ENCODE peak calls at places on chromosomes 5 and 9, in five cellular contexts. N, W, C, U and H are unnamed samples.

GRCh38 chr5:67095346-67095871 is 101.2 kb downstream of the CD180 start:
- DNase-seq in N (peak), W (peak), C (peak), U (no peak), H (peak)

GRCh38 chr5:1134478-1134877 is 22.6 kb upstream of the SLC12A7 start:
- DNase-seq in N (no peak), W (peak), C (no peak), U (peak), H (no peak)

GRCh38 chr5:11853140-11853539 is 51.1 kb downstream of the CTNND2 start:
- DNase-seq in N (no peak), W (no peak), C (no peak), U (no peak), H (no peak)

GRCh38 chr9:89577363-89577762 is 27.4 kb upstream of the GADD45G start:
- DNase-seq in N (no peak), W (no peak), C (no peak), U (no peak), H (no peak)

GRCh38 chr5:36575367-36575781 is 31.0 kb upstream of the SLC1A3 start:
- DNase-seq in N (no peak), W (no peak), C (no peak), U (no peak), H (no peak)

GRCh38 chr5:114449836-114450515 is 88.1 kb downstream of the KCNN2 start:
- DNase-seq in N (peak), W (peak), C (peak), U (peak), H (peak)

GRCh38 chr9:108053555-108054061 is 564.0 kb upstream of the KLF4 start:
- DNase-seq in N (peak), W (no peak), C (no peak), U (peak), H (peak)

GRCh38 chr5:173720341-173721258 is 104.2 kb upstream of the BOD1 start:
- DNase-seq in N (no peak), W (no peak), C (no peak), U (no peak), H (no peak)

GRCh38 chr5:603081-603998 is 8.8 kb upstream of the CEP72 start:
- DNase-seq in N (no peak), W (no peak), C (no peak), U (no peak), H (no peak)

GRCh38 chr5:4700082-4700481 is 440.0 kb upstream of the ADAMTS16 start:
- DNase-seq in N (no peak), W (peak), C (peak), U (peak), H (no peak)

GRCh38 chr5:60649288-60649917 is 50.6 kb downstream of the DEPDC1B start:
- DNase-seq in N (no peak), W (peak), C (peak), U (no peak), H (no peak)

GRCh38 chr9:78365979-78366697 is 69.2 kb downstream of the PSAT1 start:
- DNase-seq in N (no peak), W (no peak), C (peak), U (no peak), H (no peak)
- TF ChIP-seq CTCF in N (peak), W (peak), C (peak), U (peak), H (no peak)

DNA sequence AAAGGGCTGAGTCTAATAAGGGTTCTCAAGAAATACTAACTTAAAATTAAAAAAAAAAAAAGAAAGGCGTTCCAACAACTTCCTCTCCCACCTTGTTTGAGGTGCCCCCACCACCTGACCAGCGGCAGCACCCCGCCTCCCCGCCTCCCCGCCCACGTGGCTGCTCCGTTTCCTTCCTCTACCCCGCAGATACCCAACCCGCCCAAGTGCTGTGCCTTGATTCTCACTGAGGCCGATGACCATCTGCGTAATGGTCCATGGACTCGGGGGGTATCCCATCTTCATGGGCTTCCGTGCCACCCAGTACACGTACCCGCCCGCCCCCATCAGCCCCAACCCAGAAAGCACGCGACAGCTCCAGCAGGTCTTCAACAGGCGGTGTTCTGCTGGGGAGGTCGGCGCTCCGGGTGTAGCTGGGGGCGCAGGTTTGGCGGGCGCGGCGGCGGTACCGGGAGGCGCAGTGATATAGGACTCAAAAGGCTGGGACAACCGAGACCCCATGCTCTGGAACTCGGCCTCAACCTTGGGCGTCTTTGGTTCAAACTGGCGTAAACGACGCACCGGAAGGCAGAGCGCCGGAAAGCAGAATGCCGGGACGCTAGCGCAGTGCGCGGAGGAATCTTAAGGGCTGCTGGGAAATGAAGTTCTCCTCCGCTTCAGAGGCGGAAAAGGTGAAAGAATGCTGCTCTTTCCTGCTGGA is at the start of gene DMAC1:
- DNase-seq in N (peak), W (peak), C (peak), U (peak), H (peak)
- TF ChIP-seq POLR2A in N (peak), W (peak), C (peak), U (peak), H (peak)

GRCh38 chr5:73291873-73292272 is 118.9 kb downstream of the TMEM174 start:
- DNase-seq in N (no peak), W (no peak), C (no peak), U (no peak), H (no peak)

GRCh38 chr5:73288803-73289720 is 116.1 kb downstream of the TMEM174 start:
- DNase-seq in N (no peak), W (no peak), C (no peak), U (no peak), H (no peak)

GRCh38 chr5:73286891-73287290 is 113.9 kb downstream of the TMEM174 start:
- DNase-seq in N (no peak), W (no peak), C (no peak), U (no peak), H (no peak)

GRCh38 chr5:73292816-73293459 is 119.9 kb downstream of the TMEM174 start:
- DNase-seq in N (no peak), W (no peak), C (no peak), U (no peak), H (no peak)

GRCh38 chr5:73290242-73290641 is 117.2 kb downstream of the TMEM174 start:
- DNase-seq in N (no peak), W (no peak), C (no peak), U (no peak), H (no peak)
- TF ChIP-seq CTCF in N (no peak), W (no peak), C (no peak), U (no peak), H (no peak)

GRCh38 chr5:148091991-148092964 is 28.5 kb downstream of the SPINK5 start:
- DNase-seq in N (no peak), W (no peak), C (no peak), U (no peak), H (no peak)

GRCh38 chr5:148085934-148086333 is 22.2 kb downstream of the SPINK5 start:
- DNase-seq in N (no peak), W (no peak), C (no peak), U (no peak), H (no peak)

GRCh38 chr5:148090780-148091221 is 27.0 kb downstream of the SPINK5 start:
- DNase-seq in N (no peak), W (no peak), C (no peak), U (no peak), H (no peak)

GRCh38 chr5:148094336-148094735 is 30.6 kb downstream of the SPINK5 start:
- DNase-seq in N (no peak), W (no peak), C (no peak), U (no peak), H (no peak)

GRCh38 chr5:148090200-148090599 is 26.4 kb downstream of the SPINK5 start:
- DNase-seq in N (no peak), W (no peak), C (no peak), U (no peak), H (no peak)
- TF ChIP-seq POLR2A in N (no peak), W (no peak), C (no peak), U (no peak), H (no peak)

GRCh38 chr9:96062854-96063253 is 187.4 kb downstream of the ERCC6L2 start:
- DNase-seq in N (no peak), W (peak), C (no peak), U (no peak), H (no peak)

GRCh38 chr9:96058218-96058617 is 182.7 kb downstream of the ERCC6L2 start:
- DNase-seq in N (no peak), W (no peak), C (no peak), U (no peak), H (no peak)

GRCh38 chr9:96062051-96062450 is 186.6 kb downstream of the ERCC6L2 start:
- DNase-seq in N (no peak), W (no peak), C (no peak), U (no peak), H (no peak)

GRCh38 chr9:96064838-96065481 is 189.5 kb downstream of the ERCC6L2 start:
- DNase-seq in N (no peak), W (no peak), C (no peak), U (no peak), H (no peak)

DNA sequence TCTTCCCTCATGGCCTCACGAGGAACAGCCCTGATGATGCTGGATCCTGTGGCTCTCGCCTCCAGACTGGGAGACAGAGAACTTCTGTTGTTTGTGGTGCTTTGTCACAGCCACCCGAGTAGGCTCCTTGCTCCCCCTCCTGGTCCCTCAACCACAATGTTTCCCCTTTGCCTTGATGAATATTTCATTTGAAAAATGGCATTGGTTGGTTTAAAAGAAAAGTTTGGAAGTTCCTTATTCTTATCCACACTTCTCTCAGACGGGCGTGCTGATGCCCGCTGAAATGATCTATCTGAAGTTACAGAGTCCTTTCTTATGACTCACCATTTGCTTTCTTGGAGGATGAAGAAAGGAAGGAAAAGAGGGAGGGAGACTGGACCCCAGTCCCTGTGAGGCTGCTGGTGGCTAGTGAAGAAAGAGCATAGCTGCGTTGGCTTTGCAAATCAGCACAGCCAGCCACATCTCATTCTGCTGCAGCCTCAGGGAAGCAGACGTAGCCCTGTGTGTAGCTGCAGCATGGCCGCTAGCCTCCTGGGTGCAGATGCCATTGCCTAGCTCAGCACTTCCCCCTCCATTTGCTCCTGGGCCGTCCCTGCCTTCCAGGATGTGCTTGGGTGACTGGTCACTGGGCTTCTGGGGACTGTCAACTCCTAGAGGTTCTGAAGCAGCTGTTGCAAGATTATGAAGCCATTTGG is 185.9 kb downstream of the ERCC6L2 start:
- DNase-seq in N (no peak), W (peak), C (peak), U (peak), H (no peak)
- TF ChIP-seq CTCF in N (peak), W (peak), C (peak), U (peak), H (no peak)

GRCh38 chr9:132384376-132384775 is 22.3 kb downstream of the TTF1 start:
- DNase-seq in N (no peak), W (no peak), C (no peak), U (no peak), H (no peak)

GRCh38 chr9:132383462-132383883 is 23.2 kb downstream of the TTF1 start:
- DNase-seq in N (peak), W (no peak), C (no peak), U (no peak), H (no peak)

DNA sequence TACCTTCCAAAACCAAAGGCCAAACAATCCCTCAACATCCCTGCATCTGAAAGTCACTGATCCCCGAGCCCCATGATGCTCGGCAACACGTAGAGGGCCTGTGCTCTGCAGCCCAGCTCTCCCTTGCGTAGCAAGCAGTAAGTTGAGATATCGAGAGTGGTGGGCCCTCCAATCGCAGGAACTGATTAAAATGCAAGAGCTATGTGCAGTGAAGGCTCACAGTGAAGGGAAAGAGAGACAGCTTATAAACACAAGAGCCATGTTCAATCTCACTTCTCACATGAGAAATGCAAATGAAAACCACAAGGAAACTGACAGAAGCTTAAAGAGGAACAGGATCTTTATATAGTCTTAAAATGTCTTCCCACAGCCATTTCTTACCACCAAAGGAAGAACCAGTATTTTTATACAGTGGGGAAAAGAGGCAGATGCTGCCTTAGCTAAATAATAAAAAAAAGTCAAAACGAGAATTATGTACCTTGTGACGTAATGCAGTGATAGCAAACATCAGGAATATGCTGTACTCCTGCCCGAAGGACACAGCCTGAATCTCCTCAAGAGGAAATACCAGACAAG is 24.6 kb downstream of the TTF1 start:
- DNase-seq in N (no peak), W (no peak), C (no peak), U (peak), H (no peak)
- TF ChIP-seq POLR2A in N (no peak), W (no peak), C (no peak), U (no peak), H (no peak)

GRCh38 chr9:23322392-23322791 is 503.6 kb downstream of the ELAVL2 start:
- DNase-seq in N (no peak), W (no peak), C (no peak), U (no peak), H (no peak)
- TF ChIP-seq CTCF in N (no peak), W (no peak), C (no peak), U (peak), H (no peak)

DNA sequence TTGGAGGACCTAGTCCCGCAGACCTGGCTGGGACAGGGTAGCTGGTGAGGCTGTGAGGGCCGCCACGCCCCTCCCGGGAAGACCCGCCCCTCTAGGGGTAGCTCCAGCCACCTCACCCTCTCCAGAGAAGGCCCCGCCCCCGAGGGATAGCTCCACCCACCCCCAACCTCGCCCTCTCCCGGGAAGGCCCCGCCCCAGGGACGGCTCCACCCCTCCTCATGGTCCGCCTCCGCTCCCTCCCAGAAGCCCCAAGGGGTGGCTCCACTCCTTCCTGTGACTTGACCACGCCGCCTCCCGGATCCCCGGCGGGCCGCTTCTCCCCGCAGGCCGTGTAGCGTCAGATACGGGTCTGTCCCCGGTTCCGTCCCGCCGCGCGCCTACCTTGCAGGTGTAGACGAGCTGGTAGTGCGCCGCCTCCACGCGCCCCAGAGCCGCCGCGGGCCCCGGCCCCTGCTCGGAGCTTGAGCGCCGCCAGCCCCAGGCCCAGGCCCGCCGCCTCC is 388 bp downstream of the DNLZ start:
- DNase-seq in N (peak), W (peak), C (peak), U (peak), H (peak)
- TF ChIP-seq POLR2A in N (peak), W (no peak), C (peak), U (peak), H (peak)

GRCh38 chr9:15355669-15356068 is 48.7 kb upstream of the TTC39B start:
- DNase-seq in N (no peak), W (no peak), C (no peak), U (no peak), H (no peak)

GRCh38 chr9:15353892-15354291 is 46.9 kb upstream of the TTC39B start:
- DNase-seq in N (no peak), W (no peak), C (no peak), U (no peak), H (no peak)

GRCh38 chr9:15361737-15362136 is 54.7 kb upstream of the TTC39B start:
- DNase-seq in N (no peak), W (no peak), C (no peak), U (no peak), H (no peak)

GRCh38 chr9:15354713-15355112 is 47.7 kb upstream of the TTC39B start:
- DNase-seq in N (no peak), W (peak), C (no peak), U (no peak), H (no peak)

DNA sequence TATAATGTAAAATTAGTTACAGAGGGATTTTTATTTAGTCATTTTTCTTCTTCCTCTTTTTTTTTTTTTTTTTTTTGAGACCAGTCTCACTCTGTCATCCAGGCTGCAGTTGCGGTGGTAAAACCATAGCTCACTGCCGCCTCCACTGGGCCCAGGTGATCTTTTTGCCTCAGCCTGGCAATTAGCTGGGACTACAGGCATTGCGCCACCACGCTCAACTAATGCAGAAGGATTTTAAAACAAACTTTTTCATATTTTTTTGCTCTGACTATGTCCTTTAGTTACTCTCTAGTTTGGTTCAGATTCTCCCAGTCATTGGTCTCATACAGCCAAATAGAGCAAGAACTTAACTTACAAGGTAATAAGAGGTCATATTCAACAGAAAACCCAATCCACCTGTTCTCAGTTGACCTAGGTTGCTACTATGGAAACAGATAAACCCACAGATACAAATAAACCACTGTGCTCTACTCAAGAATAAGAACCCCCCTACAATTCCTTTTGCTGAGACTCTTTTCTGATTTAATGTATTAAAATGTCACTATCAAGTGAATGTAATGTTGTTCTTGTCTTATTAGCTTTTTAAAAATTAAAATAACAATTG is 50.1 kb upstream of the TTC39B start:
- DNase-seq in N (peak), W (peak), C (peak), U (no peak), H (no peak)
- TF ChIP-seq CTCF in N (peak), W (peak), C (no peak), U (no peak), H (no peak)